ENCODE peak calls at places on chromosomes 4 and X, in seven cellular contexts. X, R, P, A, B, C and J are unnamed samples.

GRCh38 chr4:129148892-129149291 is 52.9 kb downstream of the C4orf33 start:
- DNase-seq in X (no peak), R (no peak), P (no peak), A (no peak), B (no peak), C (no peak), J (no peak)

GRCh38 chr4:158810487-158811215 is 41.8 kb downstream of the FNIP2 start:
- DNase-seq in X (no peak), R (peak; percentile 68), P (no peak), A (peak; percentile 58), B (no peak), C (peak; percentile 97), J (peak; percentile 65)

GRCh38 chr4:138501614-138502013 is 259.5 kb upstream of the SLC7A11 start:
- DNase-seq in X (no peak), R (no peak), P (no peak), A (no peak), B (no peak), C (no peak), J (no peak)

GRCh38 chr4:57378766-57379165 is 268.6 kb upstream of the IGFBP7 start:
- DNase-seq in X (no peak), R (no peak), P (no peak), A (no peak), B (no peak), C (peak; percentile 15), J (peak; percentile 41)

GRCh38 chr4:109011241-109012031 is 248.6 kb upstream of the ETNPPL start:
- DNase-seq in X (no peak), R (no peak), P (no peak), A (no peak), B (no peak), C (peak; percentile 53), J (no peak)

GRCh38 chr4:87150498-87151261 is 69.7 kb downstream of the KLHL8 start:
- DNase-seq in X (no peak), R (peak; percentile 91), P (peak; percentile 29), A (peak; percentile 42), B (peak; percentile 79), C (peak; percentile 84), J (peak; percentile 85)

GRCh38 chrX:20252392-20253231 is 14.1 kb downstream of the RPS6KA3 start:
- DNase-seq in X (no peak), R (peak; percentile 85), P (peak; percentile 66), A (peak; percentile 43), B (peak; percentile 90), C (peak; percentile 68), J (peak; percentile 73)

GRCh38 chr4:154982187-154983047 is 201.3 kb downstream of the RBM46 start:
- DNase-seq in X (no peak), R (peak; percentile 76), P (peak; percentile 78), A (peak; percentile 52), B (peak; percentile 91), C (peak; percentile 87), J (peak; percentile 82)

GRCh38 chr4:158667651-158668198 is 4.0 kb downstream of the C4orf46 start:
- DNase-seq in X (no peak), R (peak; percentile 19), P (peak; percentile 33), A (no peak), B (peak; percentile 62), C (peak; percentile 63), J (peak; percentile 58)

GRCh38 chr4:124980276-124980752 is 267.8 kb upstream of the ANKRD50 start:
- DNase-seq in X (no peak), R (no peak), P (no peak), A (no peak), B (no peak), C (peak; percentile 79), J (no peak)

GRCh38 chr4:108247511-108248088 is 78.9 kb upstream of the LEF1 start:
- DNase-seq in X (peak; percentile 62), R (peak; percentile 21), P (peak; percentile 45), A (no peak), B (peak; percentile 58), C (no peak), J (peak; percentile 43)

GRCh38 chrX:131277543-131278115 is 11.5 kb downstream of the IGSF1 start:
- DNase-seq in X (no peak), R (no peak), P (no peak), A (no peak), B (no peak), C (no peak), J (no peak)

GRCh38 chr4:6680372-6681034 is 13.2 kb upstream of the S100P start:
- DNase-seq in X (no peak), R (no peak), P (peak; percentile 65), A (no peak), B (peak; percentile 84), C (no peak), J (no peak)

GRCh38 chr4:85265234-85265633 is 209.7 kb upstream of the ARHGAP24 start:
- DNase-seq in X (no peak), R (no peak), P (no peak), A (no peak), B (no peak), C (no peak), J (no peak)

GRCh38 chr4:75708218-75708691 is 16.1 kb upstream of the USO1 start:
- DNase-seq in X (no peak), R (peak; percentile 79), P (peak; percentile 23), A (no peak), B (peak; percentile 72), C (no peak), J (no peak)

GRCh38 chrX:123943074-123943473 is 18.4 kb upstream of the STAG2 start:
- DNase-seq in X (no peak), R (no peak), P (no peak), A (no peak), B (no peak), C (no peak), J (no peak)

GRCh38 chr4:151661873-151662272 is 98.9 kb downstream of the GATB start:
- DNase-seq in X (no peak), R (no peak), P (no peak), A (no peak), B (peak; percentile 23), C (no peak), J (no peak)

GRCh38 chr4:98939446-98939845 is 10.5 kb upstream of the EIF4E start:
- DNase-seq in X (no peak), R (no peak), P (no peak), A (no peak), B (no peak), C (no peak), J (no peak)

GRCh38 chr4:36024901-36025610 is 219.3 kb downstream of the ARAP2 start:
- DNase-seq in X (no peak), R (no peak), P (no peak), A (no peak), B (no peak), C (no peak), J (no peak)

GRCh38 chrX:71617742-71618141 is 569 bp downstream of the CXCR3 start:
- DNase-seq in X (no peak), R (no peak), P (no peak), A (no peak), B (no peak), C (no peak), J (no peak)

GRCh38 chrX:123291623-123292022 is 107.5 kb downstream of the GRIA3 start:
- DNase-seq in X (no peak), R (peak; percentile 29), P (no peak), A (no peak), B (no peak), C (no peak), J (peak; percentile 17)

GRCh38 chr4:859496-859895 is 33.6 kb upstream of the CPLX1 start:
- DNase-seq in X (peak; percentile 79), R (no peak), P (no peak), A (no peak), B (no peak), C (no peak), J (no peak)

GRCh38 chr4:103375278-103375677 is 177.1 kb upstream of the CENPE start:
- DNase-seq in X (no peak), R (no peak), P (no peak), A (no peak), B (no peak), C (peak; percentile 71), J (peak; percentile 74)

GRCh38 chrX:155094468-155095061 is 23.3 kb downstream of the BRCC3 start:
- DNase-seq in X (no peak), R (peak; percentile 12), P (no peak), A (no peak), B (no peak), C (peak; percentile 39), J (peak; percentile 66)

GRCh38 chr4:40995850-40996249 is 218.5 kb downstream of the APBB2 start:
- DNase-seq in X (no peak), R (no peak), P (no peak), A (no peak), B (no peak), C (peak; percentile 54), J (no peak)

GRCh38 chr4:7418131-7418943 is 16.4 kb downstream of the PSAPL1 start:
- DNase-seq in X (no peak), R (no peak), P (no peak), A (no peak), B (peak; percentile 37), C (no peak), J (no peak)

GRCh38 chr4:138225477-138225876 is 16.7 kb downstream of the SLC7A11 start:
- DNase-seq in X (no peak), R (no peak), P (no peak), A (no peak), B (no peak), C (peak; percentile 33), J (no peak)

GRCh38 chrX:128460835-128461234 is 408.6 kb upstream of the ACTRT1 start:
- DNase-seq in X (no peak), R (no peak), P (no peak), A (no peak), B (peak; percentile 45), C (no peak), J (peak; percentile 17)
- TF ChIP-seq CTCF in X (peak; percentile 25), R (no peak), P (no peak), A (peak; percentile 1), B (peak; percentile 70), C (no peak), J (no peak)

DNA sequence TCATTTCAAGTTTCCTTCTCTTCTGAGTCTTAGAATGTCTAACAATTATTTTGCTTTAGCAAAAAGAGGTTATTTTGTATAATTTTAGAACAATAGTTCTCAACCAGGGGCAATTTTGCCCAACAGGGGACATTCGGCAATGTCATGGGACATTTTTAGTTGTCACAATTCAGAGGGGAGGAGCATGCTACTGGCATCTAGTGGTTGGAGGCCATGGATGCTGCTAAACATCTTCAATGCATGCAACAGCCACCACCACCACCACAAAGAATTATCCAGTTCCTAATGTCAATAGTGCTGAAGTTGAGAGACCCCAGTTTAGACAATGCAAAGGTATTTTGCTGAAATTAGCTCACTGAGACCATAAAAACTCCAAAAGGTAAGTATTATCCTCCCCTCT is 122.5 kb downstream of the ARHGAP6 start:
- DNase-seq in X (no peak), R (no peak), P (no peak), A (no peak), B (no peak), C (no peak), J (no peak)
- TF ChIP-seq CTCF in X (peak; percentile 17), R (no peak), P (no peak), A (no peak), B (peak; percentile 14), C (no peak), J (no peak)

DNA sequence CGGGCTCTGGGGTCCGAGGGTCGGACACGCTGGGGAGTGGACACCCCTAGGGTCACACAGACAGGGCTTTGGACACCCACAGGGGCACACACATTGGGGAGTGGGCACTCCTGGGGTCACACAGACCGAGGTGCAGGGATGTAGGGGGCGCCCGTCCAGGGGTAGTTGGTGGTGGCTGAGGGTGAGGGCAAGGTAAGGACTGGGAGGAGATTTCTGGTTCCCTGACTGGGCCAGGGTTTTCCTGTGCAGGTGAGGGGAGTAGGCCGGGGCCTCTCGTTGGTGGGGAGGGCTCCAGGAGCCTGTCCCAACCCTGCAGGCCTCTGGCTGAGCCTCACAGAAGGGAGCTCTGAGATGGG is 21.9 kb upstream of the WDR45 start:
- DNase-seq in X (no peak), R (no peak), P (no peak), A (no peak), B (peak; percentile 67), C (no peak), J (no peak)
- TF ChIP-seq CTCF in X (peak; percentile 19), R (no peak), P (no peak), A (peak; percentile 31), B (peak; percentile 48), C (no peak), J (no peak)

GRCh38 chrX:118603981-118604380 is 108.4 kb downstream of the DOCK11 start:
- DNase-seq in X (no peak), R (peak; percentile 20), P (peak; percentile 41), A (peak; percentile 56), B (peak; percentile 79), C (peak; percentile 75), J (peak; percentile 73)
- TF ChIP-seq CTCF in X (peak; percentile 89), R (peak; percentile 47), P (peak; percentile 27), A (peak; percentile 64), B (peak; percentile 84), C (peak; percentile 71), J (peak; percentile 61)